ENCODE peak calls at places on chromosomes 5 and 9, in seven cellular contexts. U, N, R, D, J, Q and K are unnamed samples. For H3K27me3, the result is how much of the 10 kb centered on the place peaks cover.

GRCh38 chr9:106883626-106884190 is 20.7 kb downstream of the ZNF462 start:
- DNase-seq in U (no peak), N (no peak), R (no peak), D (no peak), J (no peak), Q (no peak), K (no peak)

GRCh38 chr9:92668746-92669526 is 995 bp downstream of the IPPK start:
- DNase-seq in U (no peak), N (peak), R (no peak), D (no peak), J (peak), Q (peak), K (peak)

GRCh38 chr5:90645024-90645610 is 86.5 kb downstream of the ADGRV1 start:
- DNase-seq in U (no peak), N (no peak), R (no peak), D (no peak), J (no peak), Q (no peak), K (no peak)

GRCh38 chr5:96017951-96018350 is 56.3 kb upstream of the ELL2 start:
- DNase-seq in U (no peak), N (no peak), R (no peak), D (no peak), J (no peak), Q (no peak), K (no peak)

GRCh38 chr9:89135572-89135971 is 43.0 kb downstream of the SHC3 start:
- DNase-seq in U (no peak), N (no peak), R (no peak), D (no peak), J (no peak), Q (no peak), K (no peak)

GRCh38 chr5:149657324-149657723 is 72.8 kb upstream of the PPARGC1B start:
- DNase-seq in U (no peak), N (no peak), R (no peak), D (no peak), J (no peak), Q (no peak), K (no peak)

GRCh38 chr9:72477862-72478564 is 43.4 kb upstream of the TMC1 start:
- DNase-seq in U (peak), N (peak), R (no peak), D (no peak), J (no peak), Q (peak), K (no peak)

GRCh38 chr5:36273809-36274526 is 27.7 kb downstream of the RANBP3L start:
- DNase-seq in U (no peak), N (no peak), R (no peak), D (no peak), J (no peak), Q (no peak), K (no peak)

GRCh38 chr5:66436721-66437120 is 159.5 kb upstream of the MAST4 start:
- DNase-seq in U (no peak), N (no peak), R (no peak), D (no peak), J (no peak), Q (no peak), K (no peak)

GRCh38 chr5:176704355-176704754 is 57.1 kb downstream of the TSPAN17 start:
- DNase-seq in U (no peak), N (no peak), R (no peak), D (no peak), J (no peak), Q (no peak), K (no peak)

GRCh38 chr5:10474521-10475075 is 32.9 kb downstream of the ROPN1L start:
- DNase-seq in U (no peak), N (no peak), R (no peak), D (no peak), J (no peak), Q (no peak), K (no peak)

GRCh38 chr5:80959768-80960442 is at the start of gene RASGRF2:
- DNase-seq in U (peak), N (peak), R (peak), D (peak), J (peak), Q (peak), K (peak)
- H3K27me3 ChIP-seq in U (under half), N (under half), R (under half), D (under half), J (half or more), Q (under half), K (under half)

GRCh38 chr9:127158995-127159801 is 36.8 kb upstream of the ANGPTL2 start:
- DNase-seq in U (peak), N (peak), R (peak), D (no peak), J (no peak), Q (no peak), K (no peak)
- H3K27ac ChIP-seq in U (no peak), N (no peak), R (peak), D (no peak), J (no peak), Q (no peak), K (no peak)

GRCh38 chr9:27377147-27377807 is 80.3 kb upstream of the EQTN start:
- DNase-seq in U (no peak), N (no peak), R (no peak), D (no peak), J (no peak), Q (no peak), K (no peak)
- H3K27me3 ChIP-seq in U (under half), N (under half), R (under half), D (under half), J (under half), Q (under half), K (under half)

GRCh38 chr9:109913461-109913810 is 133.4 kb downstream of the PALM2AKAP2 start:
- DNase-seq in U (no peak), N (no peak), R (no peak), D (no peak), J (no peak), Q (no peak), K (no peak)
- H3K27ac ChIP-seq in U (peak), N (peak), R (no peak), D (no peak), J (peak), Q (peak), K (peak)